ENCODE peak calls at places on chromosomes 11 and 22, in eight cellular contexts. One of them, this sample, is unnamed. For H3K4me1 and H3K36me3, the result is how much of the 10 kb centered on the place peaks cover.

GRCh38 chr22:21889251-21889990 is 22.0 kb upstream of the MAPK1 start:
- DNase-seq in neural progenitor cell: no peak
- DNase-seq in fibroblast of lung: no peak
- DNase-seq in body of pancreas: no peak
- DNase-seq in DND-41: no peak
- DNase-seq in MM.1S: no peak
- DNase-seq in lower lobe of right lung: no peak
- DNase-seq in naive thymus-derived CD4-positive, alpha-beta T cell: no peak
- DNase-seq in this sample: no peak

GRCh38 chr11:15288801-15289342 is 174.1 kb downstream of the INSC start:
- DNase-seq in DND-41: no peak
- DNase-seq in MM.1S: no peak
- DNase-seq in naive thymus-derived CD4-positive, alpha-beta T cell: no peak
- DNase-seq in neural progenitor cell: no peak
- DNase-seq in body of pancreas: no peak
- DNase-seq in fibroblast of lung: no peak
- DNase-seq in lower lobe of right lung: no peak
- DNase-seq in this sample: no peak

GRCh38 chr11:88604255-88604654 is 266.7 kb upstream of the CTSC start:
- DNase-seq in DND-41: no peak
- DNase-seq in naive thymus-derived CD4-positive, alpha-beta T cell: no peak
- DNase-seq in neural progenitor cell: no peak
- DNase-seq in fibroblast of lung: peak
- DNase-seq in lower lobe of right lung: no peak
- DNase-seq in body of pancreas: no peak
- DNase-seq in MM.1S: no peak
- DNase-seq in this sample: no peak

GRCh38 chr22:42688241-42688913 is 32.3 kb downstream of the A4GALT start:
- DNase-seq in MM.1S: no peak
- DNase-seq in body of pancreas: peak
- DNase-seq in fibroblast of lung: peak
- DNase-seq in neural progenitor cell: peak
- DNase-seq in DND-41: no peak
- DNase-seq in lower lobe of right lung: peak
- DNase-seq in naive thymus-derived CD4-positive, alpha-beta T cell: no peak
- DNase-seq in this sample: peak

GRCh38 chr11:63945482-63946163 is 6.8 kb downstream of the NAA40 start:
- DNase-seq in naive thymus-derived CD4-positive, alpha-beta T cell: peak
- DNase-seq in lower lobe of right lung: peak
- DNase-seq in body of pancreas: peak
- DNase-seq in DND-41: peak
- DNase-seq in MM.1S: peak
- DNase-seq in neural progenitor cell: peak
- DNase-seq in fibroblast of lung: peak
- DNase-seq in this sample: peak

GRCh38 chr11:73239111-73239521 is 21.0 kb downstream of the P2RY2 start:
- DNase-seq in DND-41: no peak
- DNase-seq in neural progenitor cell: no peak
- DNase-seq in lower lobe of right lung: no peak
- DNase-seq in body of pancreas: no peak
- DNase-seq in MM.1S: no peak
- DNase-seq in naive thymus-derived CD4-positive, alpha-beta T cell: no peak
- DNase-seq in fibroblast of lung: no peak
- DNase-seq in this sample: no peak

GRCh38 chr11:68862426-68862825 is 20.7 kb upstream of the CPT1A start:
- DNase-seq in DND-41: no peak
- DNase-seq in naive thymus-derived CD4-positive, alpha-beta T cell: no peak
- DNase-seq in neural progenitor cell: no peak
- DNase-seq in body of pancreas: no peak
- DNase-seq in MM.1S: no peak
- DNase-seq in lower lobe of right lung: no peak
- DNase-seq in fibroblast of lung: no peak
- DNase-seq in this sample: no peak

GRCh38 chr11:6968816-6969215 is 42.6 kb downstream of the ZNF215 start:
- DNase-seq in lower lobe of right lung: no peak
- DNase-seq in fibroblast of lung: peak
- DNase-seq in MM.1S: no peak
- DNase-seq in body of pancreas: no peak
- DNase-seq in naive thymus-derived CD4-positive, alpha-beta T cell: no peak
- DNase-seq in DND-41: no peak
- DNase-seq in neural progenitor cell: no peak
- DNase-seq in this sample: no peak

GRCh38 chr22:44331881-44332714 is 19.3 kb upstream of the SHISAL1 start:
- DNase-seq in neural progenitor cell: peak
- DNase-seq in fibroblast of lung: peak
- DNase-seq in MM.1S: no peak
- DNase-seq in lower lobe of right lung: no peak
- DNase-seq in body of pancreas: peak
- DNase-seq in DND-41: no peak
- DNase-seq in naive thymus-derived CD4-positive, alpha-beta T cell: no peak
- DNase-seq in this sample: no peak

GRCh38 chr11:65213322-65214211 is 31.8 kb downstream of the CAPN1 start:
- DNase-seq in fibroblast of lung: peak
- DNase-seq in naive thymus-derived CD4-positive, alpha-beta T cell: no peak
- DNase-seq in MM.1S: no peak
- DNase-seq in body of pancreas: no peak
- DNase-seq in neural progenitor cell: no peak
- DNase-seq in DND-41: no peak
- DNase-seq in lower lobe of right lung: no peak
- DNase-seq in this sample: no peak
- H3K4me1 ChIP-seq in fibroblast of lung: under half
- H3K4me1 ChIP-seq in naive thymus-derived CD4-positive, alpha-beta T cell: under half
- H3K4me1 ChIP-seq in MM.1S: under half
- H3K4me1 ChIP-seq in body of pancreas: under half
- H3K4me1 ChIP-seq in neural progenitor cell: under half
- H3K4me1 ChIP-seq in DND-41: under half
- H3K4me1 ChIP-seq in lower lobe of right lung: under half
- H3K4me1 ChIP-seq in this sample: under half

GRCh38 chr22:20752104-20752741 is 21.7 kb upstream of the SERPIND1 start:
- DNase-seq in lower lobe of right lung: no peak
- DNase-seq in DND-41: no peak
- DNase-seq in naive thymus-derived CD4-positive, alpha-beta T cell: no peak
- DNase-seq in MM.1S: no peak
- DNase-seq in body of pancreas: no peak
- DNase-seq in neural progenitor cell: no peak
- DNase-seq in fibroblast of lung: no peak
- DNase-seq in this sample: no peak
- H3K36me3 ChIP-seq in lower lobe of right lung: half or more
- H3K36me3 ChIP-seq in DND-41: half or more
- H3K36me3 ChIP-seq in naive thymus-derived CD4-positive, alpha-beta T cell: under half
- H3K36me3 ChIP-seq in MM.1S: under half
- H3K36me3 ChIP-seq in body of pancreas: under half
- H3K36me3 ChIP-seq in neural progenitor cell: under half
- H3K36me3 ChIP-seq in fibroblast of lung: under half
- H3K36me3 ChIP-seq in this sample: under half

GRCh38 chr22:37569921-37570660 is 9.8 kb downstream of the LGALS2 start:
- DNase-seq in neural progenitor cell: no peak
- DNase-seq in body of pancreas: peak
- DNase-seq in DND-41: no peak
- DNase-seq in lower lobe of right lung: peak
- DNase-seq in fibroblast of lung: no peak
- DNase-seq in MM.1S: no peak
- DNase-seq in naive thymus-derived CD4-positive, alpha-beta T cell: no peak
- DNase-seq in this sample: no peak

GRCh38 chr22:37568448-37569008 is 8.2 kb downstream of the CDC42EP1 start:
- DNase-seq in MM.1S: no peak
- DNase-seq in DND-41: no peak
- DNase-seq in naive thymus-derived CD4-positive, alpha-beta T cell: no peak
- DNase-seq in body of pancreas: no peak
- DNase-seq in lower lobe of right lung: no peak
- DNase-seq in fibroblast of lung: no peak
- DNase-seq in neural progenitor cell: no peak
- DNase-seq in this sample: no peak

GRCh38 chr22:37570661-37570976 is 9.3 kb downstream of the LGALS2 start:
- DNase-seq in MM.1S: no peak
- DNase-seq in naive thymus-derived CD4-positive, alpha-beta T cell: no peak
- DNase-seq in body of pancreas: no peak
- DNase-seq in lower lobe of right lung: no peak
- DNase-seq in DND-41: no peak
- DNase-seq in neural progenitor cell: no peak
- DNase-seq in fibroblast of lung: no peak
- DNase-seq in this sample: no peak

GRCh38 chr22:37567991-37568390 is 7.7 kb downstream of the CDC42EP1 start:
- DNase-seq in neural progenitor cell: no peak
- DNase-seq in fibroblast of lung: no peak
- DNase-seq in lower lobe of right lung: no peak
- DNase-seq in MM.1S: no peak
- DNase-seq in DND-41: no peak
- DNase-seq in naive thymus-derived CD4-positive, alpha-beta T cell: no peak
- DNase-seq in body of pancreas: no peak
- DNase-seq in this sample: no peak

GRCh38 chr22:37569009-37569920 is 9.0 kb downstream of the CDC42EP1 start:
- DNase-seq in lower lobe of right lung: peak
- DNase-seq in body of pancreas: peak
- DNase-seq in DND-41: no peak
- DNase-seq in naive thymus-derived CD4-positive, alpha-beta T cell: no peak
- DNase-seq in MM.1S: no peak
- DNase-seq in neural progenitor cell: no peak
- DNase-seq in fibroblast of lung: no peak
- DNase-seq in this sample: no peak
- H3K4me3 ChIP-seq in lower lobe of right lung: no peak
- H3K4me3 ChIP-seq in body of pancreas: no peak
- H3K4me3 ChIP-seq in DND-41: no peak
- H3K4me3 ChIP-seq in naive thymus-derived CD4-positive, alpha-beta T cell: no peak
- H3K4me3 ChIP-seq in MM.1S: no peak
- H3K4me3 ChIP-seq in neural progenitor cell: no peak
- H3K4me3 ChIP-seq in fibroblast of lung: no peak
- H3K4me3 ChIP-seq in this sample: no peak

DNA sequence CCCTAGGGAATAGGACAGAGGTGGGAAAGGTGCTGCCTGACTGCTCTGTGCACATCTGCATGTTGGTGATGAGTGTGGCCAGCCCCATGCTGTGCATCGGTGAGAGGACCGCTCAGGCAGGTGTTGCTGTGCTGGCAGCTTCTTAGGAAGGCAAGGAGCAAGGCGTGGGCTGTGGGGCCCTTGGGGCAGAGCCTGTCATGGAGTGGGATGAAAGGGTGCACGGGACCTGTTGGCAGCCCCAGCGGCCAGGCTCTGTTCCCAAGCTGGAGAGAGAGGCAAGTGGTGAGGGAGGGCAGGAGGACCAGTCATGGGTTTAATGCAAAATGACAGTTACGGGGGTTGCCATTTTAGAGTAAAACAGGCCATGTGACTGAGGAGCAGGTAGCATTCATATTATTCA is 78.3 kb downstream of the ZBTB16 start:
- DNase-seq in body of pancreas: peak
- DNase-seq in MM.1S: no peak
- DNase-seq in DND-41: no peak
- DNase-seq in lower lobe of right lung: no peak
- DNase-seq in naive thymus-derived CD4-positive, alpha-beta T cell: no peak
- DNase-seq in neural progenitor cell: no peak
- DNase-seq in fibroblast of lung: no peak
- DNase-seq in this sample: no peak
- H3K4me1 ChIP-seq in body of pancreas: half or more
- H3K4me1 ChIP-seq in MM.1S: under half
- H3K4me1 ChIP-seq in DND-41: under half
- H3K4me1 ChIP-seq in lower lobe of right lung: half or more
- H3K4me1 ChIP-seq in naive thymus-derived CD4-positive, alpha-beta T cell: under half
- H3K4me1 ChIP-seq in neural progenitor cell: under half
- H3K4me1 ChIP-seq in fibroblast of lung: under half
- H3K4me1 ChIP-seq in this sample: under half